ENCODE peak calls at places on chromosome 1, in six cellular contexts. L is ovary, T is RWPE1, W is endothelial cell, Q is BJ, K is HFFc6. H is an unnamed sample.

GRCh38 chr1:54623216-54624007 is at the start of gene FAM151A:
- DNase-seq in L (no peak), T (no peak), W (no peak), Q (no peak), K (no peak), H (no peak)

GRCh38 chr1:40247655-40248054 is at the start of gene TMCO2:
- DNase-seq in L (no peak), T (no peak), W (no peak), Q (no peak), K (no peak), H (no peak)

GRCh38 chr1:33182452-33182851 is 609 bp upstream of the TRIM62 start:
- DNase-seq in L (peak; percentile 47), T (no peak), W (no peak), Q (no peak), K (peak; percentile 16), H (peak; percentile 65)

GRCh38 chr1:175887981-175888428 is 144.6 kb upstream of the TNR start:
- DNase-seq in L (peak; percentile 20), T (peak; percentile 75), W (peak; percentile 72), Q (no peak), K (no peak), H (peak; percentile 79)

GRCh38 chr1:11058595-11059165 is 1.1 kb downstream of the SRM start:
- DNase-seq in L (no peak), T (no peak), W (no peak), Q (no peak), K (no peak), H (no peak)

GRCh38 chr1:178189814-178190213 is 95.9 kb downstream of the RASAL2 start:
- DNase-seq in L (no peak), T (peak; percentile 15), W (peak; percentile 54), Q (no peak), K (no peak), H (peak; percentile 27)

GRCh38 chr1:210376836-210377377 is 48.2 kb downstream of the HHAT start:
- DNase-seq in L (no peak), T (no peak), W (no peak), Q (peak; percentile 27), K (peak; percentile 53), H (no peak)

GRCh38 chr1:116663821-116664220 is 3.7 kb downstream of the IGSF3 start:
- DNase-seq in L (no peak), T (no peak), W (no peak), Q (no peak), K (no peak), H (no peak)

GRCh38 chr1:224629965-224630364 is 13.8 kb downstream of the CNIH3 start:
- DNase-seq in L (no peak), T (no peak), W (no peak), Q (no peak), K (no peak), H (no peak)

GRCh38 chr1:159891275-159892157 is 8.4 kb downstream of the CFAP45 start:
- DNase-seq in L (peak; percentile 85), T (peak; percentile 80), W (peak; percentile 75), Q (peak; percentile 50), K (peak; percentile 87), H (peak; percentile 44)

GRCh38 chr1:151371744-151372410 is 628 bp downstream of the SELENBP1 start:
- DNase-seq in L (peak; percentile 65), T (peak; percentile 42), W (no peak), Q (no peak), K (peak; percentile 5), H (no peak)

GRCh38 chr1:186680031-186681012 is at the start of gene PTGS2:
- DNase-seq in L (peak; percentile 80), T (peak; percentile 90), W (peak; percentile 79), Q (peak; percentile 87), K (peak; percentile 97), H (peak; percentile 74)

GRCh38 chr1:200373811-200374231 is 36.0 kb downstream of the ZNF281 start:
- DNase-seq in L (no peak), T (no peak), W (no peak), Q (no peak), K (no peak), H (no peak)

GRCh38 chr1:184289825-184290550 is 96.8 kb upstream of the C1orf21 start:
- DNase-seq in L (no peak), T (no peak), W (no peak), Q (no peak), K (no peak), H (no peak)

GRCh38 chr1:25797939-25798338 is 2.1 kb upstream of the SELENON start:
- DNase-seq in L (no peak), T (no peak), W (peak; percentile 68), Q (no peak), K (peak; percentile 27), H (peak; percentile 52)

GRCh38 chr1:14404847-14405246 is 193.6 kb upstream of the KAZN start:
- DNase-seq in L (no peak), T (no peak), W (no peak), Q (no peak), K (no peak), H (no peak)

GRCh38 chr1:149936992-149937705 is 470 bp upstream of the MTMR11 start:
- DNase-seq in L (no peak), T (peak; percentile 90), W (no peak), Q (no peak), K (peak; percentile 51), H (no peak)

GRCh38 chr1:172414331-172414730 is 6.2 kb upstream of the C1orf105 start:
- DNase-seq in L (no peak), T (no peak), W (no peak), Q (no peak), K (peak; percentile 75), H (no peak)

GRCh38 chr1:165408518-165408917 is 36.4 kb downstream of the RXRG start:
- DNase-seq in L (no peak), T (peak; percentile 45), W (peak; percentile 43), Q (no peak), K (peak; percentile 18), H (peak; percentile 27)

GRCh38 chr1:165409957-165410356 is 35.0 kb downstream of the RXRG start:
- DNase-seq in L (no peak), T (no peak), W (no peak), Q (no peak), K (no peak), H (no peak)

GRCh38 chr1:165407398-165407797 is 37.5 kb downstream of the RXRG start:
- DNase-seq in L (no peak), T (no peak), W (no peak), Q (no peak), K (no peak), H (no peak)

GRCh38 chr1:165402517-165403111 is 42.3 kb downstream of the RXRG start:
- DNase-seq in L (no peak), T (no peak), W (no peak), Q (no peak), K (no peak), H (no peak)

GRCh38 chr1:165403835-165404482 is 41.0 kb downstream of the RXRG start:
- DNase-seq in L (no peak), T (peak; percentile 50), W (peak; percentile 47), Q (no peak), K (no peak), H (peak; percentile 50)
- TF ChIP-seq CTCF in L (peak; percentile 9), T (peak; percentile 53), W (peak; percentile 49), Q (peak; percentile 43), K (peak; percentile 72), H (peak; percentile 72)

DNA sequence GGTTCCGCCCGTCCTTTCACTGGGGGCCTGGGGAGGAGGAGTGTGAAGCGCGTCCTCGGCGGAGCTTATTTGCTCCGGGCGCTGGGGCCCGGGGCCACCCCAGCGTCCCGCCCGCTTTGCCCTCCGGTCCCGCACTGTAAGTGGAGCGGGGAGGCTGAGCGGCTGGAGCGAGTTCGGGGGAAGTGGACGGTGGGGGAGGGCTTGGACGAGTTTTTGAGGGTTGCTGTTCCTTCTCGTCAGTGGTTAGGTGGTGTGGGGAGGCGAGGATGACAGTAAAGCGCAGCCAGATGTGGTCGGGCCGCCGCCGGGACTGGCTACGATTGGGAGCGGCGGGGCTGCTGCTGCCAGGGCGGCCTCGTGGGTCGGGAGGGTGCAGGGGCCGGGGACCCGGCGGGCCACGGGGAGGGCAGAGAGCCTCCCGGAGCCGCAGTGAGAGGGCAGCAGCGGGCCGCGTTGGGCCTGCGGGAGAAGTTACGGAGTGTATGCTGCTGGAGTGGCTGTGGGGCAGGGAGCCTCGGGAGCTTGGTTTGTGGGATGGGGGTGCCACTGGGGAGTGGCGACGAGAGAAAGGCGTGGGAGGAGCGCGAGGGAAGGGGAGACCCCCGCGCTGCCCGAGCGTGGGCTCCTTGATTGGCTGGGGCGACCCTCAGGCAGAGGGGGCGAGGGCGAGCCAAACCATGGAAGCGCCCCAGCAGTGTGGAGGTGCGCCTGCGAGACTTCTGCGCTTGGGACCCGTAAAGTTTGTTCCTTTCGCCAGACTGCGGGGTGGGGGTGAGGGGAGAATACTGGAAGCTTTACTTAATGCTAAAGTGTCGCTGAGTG is 2.1 kb downstream of the ADGRL2 start:
- DNase-seq in L (peak; percentile 78), T (peak; percentile 23), W (peak; percentile 77), Q (no peak), K (peak; percentile 33), H (peak; percentile 72)
- TF ChIP-seq CTCF in L (peak; percentile 54), T (peak; percentile 25), W (no peak), Q (peak; percentile 59), K (no peak), H (no peak)

GRCh38 chr1:179976970-179977651 is 22.5 kb downstream of the CEP350 start:
- DNase-seq in L (no peak), T (no peak), W (no peak), Q (no peak), K (no peak), H (no peak)

GRCh38 chr1:179969962-179970361 is 15.4 kb downstream of the CEP350 start:
- DNase-seq in L (no peak), T (no peak), W (no peak), Q (no peak), K (no peak), H (no peak)

GRCh38 chr1:179968994-179969919 is 14.6 kb downstream of the CEP350 start:
- DNase-seq in L (no peak), T (no peak), W (no peak), Q (no peak), K (no peak), H (no peak)

GRCh38 chr1:179971563-179972496 is 17.2 kb downstream of the CEP350 start:
- DNase-seq in L (no peak), T (no peak), W (no peak), Q (no peak), K (no peak), H (no peak)

GRCh38 chr1:179973198-179974114 is 18.8 kb downstream of the CEP350 start:
- DNase-seq in L (no peak), T (no peak), W (no peak), Q (no peak), K (no peak), H (no peak)
- TF ChIP-seq CTCF in L (no peak), T (no peak), W (no peak), Q (no peak), K (no peak), H (no peak)

DNA sequence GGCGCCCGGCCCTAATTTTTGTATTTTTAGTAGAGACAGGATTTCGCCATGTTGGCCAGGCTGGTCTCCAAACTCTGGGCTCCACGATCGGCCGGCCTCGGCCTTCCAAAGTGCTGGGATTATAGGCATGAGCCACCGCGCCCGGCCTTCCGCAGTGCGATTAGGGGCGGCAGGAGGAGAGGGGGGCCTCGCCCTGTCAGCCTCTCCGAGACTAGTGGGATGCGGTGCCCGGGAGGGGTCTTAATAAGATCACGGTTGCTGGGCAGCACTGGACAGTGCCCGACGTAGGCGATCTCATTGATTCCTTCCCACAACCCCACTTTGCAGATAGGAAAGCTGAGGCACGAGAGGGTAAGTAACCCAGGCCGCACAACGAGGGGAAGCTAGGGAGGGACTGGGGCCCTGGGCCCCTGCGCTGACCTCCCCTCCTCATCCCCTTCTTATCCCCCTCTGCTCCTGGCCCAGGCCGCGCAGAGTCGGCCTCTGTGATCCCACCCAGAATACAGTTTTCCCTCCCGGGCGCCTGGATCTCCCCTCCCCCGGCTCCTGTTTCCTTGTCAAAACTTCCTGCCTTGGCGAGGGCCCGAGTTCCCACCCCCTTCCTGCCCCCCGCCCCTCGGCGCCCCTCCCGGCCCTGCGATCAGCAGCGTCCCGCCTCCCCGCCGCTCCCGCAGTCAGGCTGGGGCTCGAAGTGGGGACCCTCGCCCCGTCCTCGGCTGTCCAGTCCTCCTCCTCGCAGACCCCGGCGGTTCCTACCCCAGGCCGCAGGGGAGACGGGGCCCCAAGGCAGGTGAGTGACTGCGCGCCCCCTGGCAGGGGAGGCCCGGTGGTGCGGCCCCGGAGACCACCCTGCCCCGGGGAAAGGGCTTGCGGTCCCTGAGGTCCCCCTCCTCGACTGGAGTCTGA is at the start of gene PEAR1:
- DNase-seq in L (peak; percentile 77), T (no peak), W (peak; percentile 72), Q (no peak), K (no peak), H (peak; percentile 66)
- TF ChIP-seq CTCF in L (no peak), T (no peak), W (peak; percentile 33), Q (no peak), K (peak; percentile 26), H (peak; percentile 26)

H was measured in nephron progenitor cell.